ENCODE peak calls at places on chromosomes 7 and 10, in four cellular contexts. Y is IMR-90, T is A549, U is K562. V is an unnamed sample.

GRCh38 chr7:22651534-22652243 is 75.3 kb upstream of the IL6 start:
- DNase-seq in Y (peak; percentile 83), T (no peak), U (no peak), V (no peak)

GRCh38 chr7:50832744-50833143 is 50.0 kb upstream of the GRB10 start:
- DNase-seq in Y (peak; percentile 89), T (peak; percentile 31), U (no peak), V (no peak)

GRCh38 chr10:49118450-49118849 is 3.1 kb upstream of the VSTM4 start:
- DNase-seq in Y (no peak), T (no peak), U (no peak), V (no peak)

GRCh38 chr7:4833691-4834600 is 27.9 kb downstream of the PAPOLB start:
- DNase-seq in Y (no peak), T (no peak), U (no peak), V (no peak)

GRCh38 chr10:102596506-102596971 is 47.7 kb upstream of the TRIM8 start:
- DNase-seq in Y (peak; percentile 62), T (peak; percentile 75), U (peak; percentile 57), V (peak; percentile 70)

GRCh38 chr10:62384057-62384446 is 9.9 kb downstream of the ZNF365 start:
- DNase-seq in Y (peak; percentile 88), T (no peak), U (no peak), V (no peak)

GRCh38 chr7:134739362-134739761 is 40.1 kb upstream of the CALD1 start:
- DNase-seq in Y (no peak), T (no peak), U (no peak), V (no peak)

GRCh38 chr7:74334026-74334425 is 44.8 kb downstream of the CLIP2 start:
- DNase-seq in Y (peak; percentile 94), T (no peak), U (no peak), V (no peak)

GRCh38 chr7:6432786-6433185 is 15.0 kb downstream of the DAGLB start:
- DNase-seq in Y (no peak), T (no peak), U (no peak), V (no peak)

GRCh38 chr10:113644185-113645120 is 19.4 kb downstream of the NRAP start:
- DNase-seq in Y (peak; percentile 77), T (no peak), U (no peak), V (peak; percentile 15)

GRCh38 chr10:851891-852290 is 79.6 kb downstream of the LARP4B start:
- DNase-seq in Y (no peak), T (no peak), U (no peak), V (no peak)

GRCh38 chr10:93760490-93760889 is 2.8 kb downstream of the LGI1 start:
- DNase-seq in Y (no peak), T (no peak), U (no peak), V (no peak)

GRCh38 chr10:43160067-43160918 is 22.0 kb downstream of the CSGALNACT2 start:
- DNase-seq in Y (peak; percentile 90), T (no peak), U (no peak), V (no peak)

GRCh38 chr10:37685741-37686683 is 171.4 kb downstream of the ZNF248 start:
- DNase-seq in Y (no peak), T (no peak), U (no peak), V (no peak)

GRCh38 chr7:115662120-115662519 is 368.4 kb downstream of the TFEC start:
- DNase-seq in Y (peak; percentile 43), T (no peak), U (no peak), V (no peak)

GRCh38 chr7:23157679-23158078 is 24.2 kb upstream of the NUP42 start:
- DNase-seq in Y (no peak), T (no peak), U (no peak), V (no peak)

GRCh38 chr10:88984525-88984924 is 6.1 kb upstream of the FAS start:
- DNase-seq in Y (no peak), T (no peak), U (no peak), V (no peak)

GRCh38 chr7:25763461-25763860 is 388.5 kb upstream of the NFE2L3 start:
- DNase-seq in Y (no peak), T (no peak), U (no peak), V (no peak)

GRCh38 chr7:151869968-151870918 is 6.7 kb downstream of the PRKAG2 start:
- DNase-seq in Y (no peak), T (no peak), U (no peak), V (no peak)

GRCh38 chr7:7858559-7858958 is 110.0 kb upstream of the GLCCI1 start:
- DNase-seq in Y (no peak), T (no peak), U (no peak), V (no peak)

GRCh38 chr10:74445493-74445892 is 294.5 kb downstream of the ADK start:
- DNase-seq in Y (no peak), T (no peak), U (no peak), V (no peak)

GRCh38 chr7:157112706-157113105 is 26.0 kb upstream of the UBE3C start:
- DNase-seq in Y (no peak), T (no peak), U (no peak), V (no peak)

GRCh38 chr7:131218727-131219128 is 108.9 kb upstream of the MKLN1 start:
- DNase-seq in Y (no peak), T (no peak), U (no peak), V (no peak)

GRCh38 chr7:38339953-38340819 is 66.8 kb upstream of the TARP start:
- DNase-seq in Y (no peak), T (no peak), U (no peak), V (no peak)

GRCh38 chr10:113047605-113047962 is 97.5 kb downstream of the TCF7L2 start:
- DNase-seq in Y (no peak), T (no peak), U (no peak), V (no peak)

GRCh38 chr10:101566333-101567164 is 21.5 kb downstream of the POLL start:
- DNase-seq in Y (peak; percentile 20), T (no peak), U (peak; percentile 71), V (no peak)

GRCh38 chr10:63697956-63698814 is 177.0 kb downstream of the REEP3 start:
- DNase-seq in Y (no peak), T (no peak), U (no peak), V (no peak)

GRCh38 chr10:122140477-122140902 is 130.6 kb upstream of the BTBD16 start:
- DNase-seq in Y (peak; percentile 66), T (peak; percentile 41), U (no peak), V (no peak)

GRCh38 chr7:130356760-130357611 is 12.4 kb downstream of the CPA5 start:
- DNase-seq in Y (peak; percentile 91), T (peak; percentile 56), U (no peak), V (no peak)

GRCh38 chr7:5284304-5285281 is 1.9 kb downstream of the SLC29A4 start:
- DNase-seq in Y (no peak), T (peak; percentile 83), U (peak; percentile 36), V (peak; percentile 87)

GRCh38 chr10:1571587-1572237 is 165.6 kb downstream of the ADARB2 start:
- DNase-seq in Y (no peak), T (no peak), U (no peak), V (no peak)

GRCh38 chr7:68238204-68238805 is 1241.7 kb downstream of the TYW1 start:
- DNase-seq in Y (no peak), T (no peak), U (no peak), V (no peak)

GRCh38 chr10:86169066-86169465 is 197.5 kb downstream of the GRID1 start:
- DNase-seq in Y (no peak), T (no peak), U (no peak), V (no peak)

GRCh38 chr7:80151274-80151665 is 16.6 kb downstream of the GNAI1 start:
- DNase-seq in Y (peak; percentile 57), T (no peak), U (no peak), V (no peak)

GRCh38 chr10:43128958-43129706 is 9.1 kb upstream of the CSGALNACT2 start:
- DNase-seq in Y (peak; percentile 98), T (no peak), U (peak; percentile 64), V (no peak)

GRCh38 chr10:227014-227413 is 91.8 kb downstream of the ZMYND11 start:
- DNase-seq in Y (peak; percentile 39), T (no peak), U (no peak), V (no peak)

GRCh38 chr10:125689955-125690569 is 7.1 kb upstream of the TEX36 start:
- DNase-seq in Y (no peak), T (no peak), U (no peak), V (no peak)

GRCh38 chr10:125694874-125695273 is 11.9 kb upstream of the TEX36 start:
- DNase-seq in Y (peak; percentile 85), T (peak; percentile 48), U (no peak), V (no peak)

GRCh38 chr10:125692246-125692931 is 9.4 kb upstream of the TEX36 start:
- DNase-seq in Y (peak; percentile 23), T (no peak), U (no peak), V (no peak)

GRCh38 chr10:125692932-125693847 is 10.2 kb upstream of the TEX36 start:
- DNase-seq in Y (peak; percentile 7), T (no peak), U (no peak), V (no peak)

DNA sequence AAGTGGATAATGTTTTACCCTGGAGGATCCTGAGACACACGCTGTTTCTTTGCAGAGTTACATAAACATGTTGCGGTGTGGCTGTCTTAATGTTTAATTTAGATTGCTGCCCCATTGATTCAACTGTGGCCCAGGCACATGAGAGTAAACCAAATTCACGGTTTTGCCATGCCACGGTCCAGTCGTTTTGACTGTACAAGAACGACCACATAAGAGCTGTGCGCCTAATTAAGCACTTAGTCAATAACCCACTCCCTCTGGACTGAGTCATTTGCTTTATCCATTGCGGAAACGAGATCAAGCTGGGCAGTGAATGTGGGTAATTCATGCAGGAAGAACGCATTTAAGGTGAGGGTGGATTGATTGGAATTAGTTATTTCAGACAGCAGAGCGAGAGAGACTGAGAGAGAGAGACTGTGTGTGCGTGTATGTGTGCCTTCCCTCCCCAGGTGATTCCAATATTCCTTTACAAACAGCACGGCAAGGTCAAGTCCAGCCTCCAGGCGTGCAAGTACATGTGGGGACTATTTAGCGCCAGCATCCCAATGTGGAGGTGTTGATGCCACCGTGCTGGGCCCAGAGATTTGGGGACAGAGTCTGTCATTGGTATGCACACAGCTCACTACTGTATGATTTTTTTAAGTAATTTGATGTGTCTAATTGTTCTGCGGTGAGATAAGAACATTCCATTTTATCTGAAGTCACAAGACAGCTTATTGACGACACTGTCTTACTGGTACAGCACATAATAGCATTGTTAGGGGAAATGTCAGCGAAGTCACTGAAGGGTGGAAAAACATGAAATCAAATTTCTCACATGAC is 8.4 kb upstream of the TEX36 start:
- DNase-seq in Y (no peak), T (no peak), U (no peak), V (no peak)
- TF ChIP-seq MAZ in Y (no peak), T (no peak), U (no peak), V (no peak)

DNA sequence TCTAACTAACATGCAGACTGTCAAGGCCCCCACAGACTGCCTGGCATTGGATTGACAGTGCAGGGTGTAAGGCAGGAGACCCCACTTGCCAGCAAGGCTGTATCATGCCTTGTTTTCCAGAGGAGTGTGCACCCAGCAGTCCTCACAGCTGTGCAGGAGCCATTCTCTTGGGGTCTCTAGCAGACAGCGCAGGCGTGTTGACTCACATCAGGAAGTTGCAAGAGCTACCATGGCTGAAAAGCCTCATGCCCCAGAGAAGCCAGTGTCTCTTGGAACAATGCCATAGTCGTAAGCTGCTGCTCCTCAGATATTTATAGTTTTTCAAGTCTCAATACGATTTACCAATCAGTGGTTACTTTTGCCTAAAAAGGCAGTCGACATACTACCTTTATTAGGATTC is 407.9 kb downstream of the PARD3 start:
- DNase-seq in Y (peak; percentile 64), T (no peak), U (no peak), V (no peak)
- TF ChIP-seq MAZ in Y (no peak), T (no peak), U (no peak), V (no peak)

GRCh38 chr7:114334992-114335391 is 79.6 kb upstream of the FOXP2 start:
- DNase-seq in Y (no peak), T (no peak), U (no peak), V (no peak)
- TF ChIP-seq MAZ in Y (no peak), T (no peak), U (no peak), V (no peak)

GRCh38 chr10:72092171-72092924 is 4.0 kb upstream of the SPOCK2 start:
- DNase-seq in Y (no peak), T (no peak), U (no peak), V (peak; percentile 16)
- TF ChIP-seq MAZ in Y (no peak), T (no peak), U (no peak), V (no peak)

GRCh38 chr10:23158370-23158769 is 33.7 kb upstream of the PTF1A start:
- DNase-seq in Y (peak; percentile 58), T (peak; percentile 78), U (peak; percentile 86), V (peak; percentile 55)
- TF ChIP-seq MAZ in Y (no peak), T (no peak), U (peak; percentile 53), V (no peak)